ENCODE peak calls at places on chromosome 22, in eight cellular contexts. One of them, this sample, is unnamed.

GRCh38 chr22:36027960-36028645 is 521 bp downstream of the RBFOX2 start:
- DNase-seq in HFF-Myc: no peak
- DNase-seq in testis: peak
- DNase-seq in B cell: no peak
- DNase-seq in mesothelial cell of epicardium: no peak
- DNase-seq in AG10803: no peak
- DNase-seq in coronary artery: peak
- DNase-seq in activated CD8-positive, alpha-beta T cell treated with anti-CD3 and anti-CD28 coated beads for 36 hours: no peak
- DNase-seq in this sample: no peak

GRCh38 chr22:35900483-35901168 is 128.0 kb downstream of the RBFOX2 start:
- DNase-seq in HFF-Myc: no peak
- DNase-seq in testis: no peak
- DNase-seq in B cell: no peak
- DNase-seq in mesothelial cell of epicardium: no peak
- DNase-seq in AG10803: peak
- DNase-seq in coronary artery: no peak
- DNase-seq in activated CD8-positive, alpha-beta T cell treated with anti-CD3 and anti-CD28 coated beads for 36 hours: peak
- DNase-seq in this sample: no peak

GRCh38 chr22:35102663-35103062 is 36.7 kb downstream of the ISX start:
- DNase-seq in HFF-Myc: no peak
- DNase-seq in testis: no peak
- DNase-seq in B cell: no peak
- DNase-seq in mesothelial cell of epicardium: peak
- DNase-seq in AG10803: peak
- DNase-seq in coronary artery: no peak
- DNase-seq in activated CD8-positive, alpha-beta T cell treated with anti-CD3 and anti-CD28 coated beads for 36 hours: no peak
- DNase-seq in this sample: no peak

GRCh38 chr22:21098099-21098671 is 52.4 kb downstream of the LRRC74B start:
- DNase-seq in HFF-Myc: no peak
- DNase-seq in testis: no peak
- DNase-seq in B cell: no peak
- DNase-seq in mesothelial cell of epicardium: no peak
- DNase-seq in AG10803: no peak
- DNase-seq in coronary artery: no peak
- DNase-seq in activated CD8-positive, alpha-beta T cell treated with anti-CD3 and anti-CD28 coated beads for 36 hours: peak
- DNase-seq in this sample: no peak

GRCh38 chr22:40982482-40983385 is 31.6 kb downstream of the RBX1 start:
- DNase-seq in HFF-Myc: no peak
- DNase-seq in testis: no peak
- DNase-seq in B cell: peak
- DNase-seq in mesothelial cell of epicardium: no peak
- DNase-seq in AG10803: no peak
- DNase-seq in coronary artery: no peak
- DNase-seq in activated CD8-positive, alpha-beta T cell treated with anti-CD3 and anti-CD28 coated beads for 36 hours: no peak
- DNase-seq in this sample: no peak

GRCh38 chr22:49664891-49665290 is 162.8 kb downstream of the BRD1 start:
- DNase-seq in HFF-Myc: no peak
- DNase-seq in testis: no peak
- DNase-seq in B cell: no peak
- DNase-seq in mesothelial cell of epicardium: peak
- DNase-seq in AG10803: no peak
- DNase-seq in coronary artery: peak
- DNase-seq in activated CD8-positive, alpha-beta T cell treated with anti-CD3 and anti-CD28 coated beads for 36 hours: no peak
- DNase-seq in this sample: no peak

GRCh38 chr22:22748297-22748743 is 103.9 kb downstream of the GGTLC2 start:
- DNase-seq in HFF-Myc: no peak
- DNase-seq in testis: peak
- DNase-seq in B cell: no peak
- DNase-seq in mesothelial cell of epicardium: no peak
- DNase-seq in AG10803: peak
- DNase-seq in coronary artery: no peak
- DNase-seq in activated CD8-positive, alpha-beta T cell treated with anti-CD3 and anti-CD28 coated beads for 36 hours: peak
- DNase-seq in this sample: no peak

GRCh38 chr22:19696504-19697276 is 17.6 kb upstream of the SEPTIN5 start:
- DNase-seq in HFF-Myc: no peak
- DNase-seq in testis: no peak
- DNase-seq in B cell: no peak
- DNase-seq in mesothelial cell of epicardium: no peak
- DNase-seq in AG10803: no peak
- DNase-seq in coronary artery: no peak
- DNase-seq in activated CD8-positive, alpha-beta T cell treated with anti-CD3 and anti-CD28 coated beads for 36 hours: no peak
- DNase-seq in this sample: no peak

GRCh38 chr22:44424131-44424711 is 73.8 kb downstream of the RTL6 start:
- DNase-seq in HFF-Myc: no peak
- DNase-seq in testis: no peak
- DNase-seq in B cell: no peak
- DNase-seq in mesothelial cell of epicardium: no peak
- DNase-seq in AG10803: no peak
- DNase-seq in coronary artery: no peak
- DNase-seq in activated CD8-positive, alpha-beta T cell treated with anti-CD3 and anti-CD28 coated beads for 36 hours: no peak
- DNase-seq in this sample: no peak

GRCh38 chr22:20567993-20568417 is 60.6 kb downstream of the MED15 start:
- DNase-seq in HFF-Myc: no peak
- DNase-seq in testis: peak
- DNase-seq in B cell: no peak
- DNase-seq in mesothelial cell of epicardium: no peak
- DNase-seq in AG10803: peak
- DNase-seq in coronary artery: no peak
- DNase-seq in activated CD8-positive, alpha-beta T cell treated with anti-CD3 and anti-CD28 coated beads for 36 hours: no peak
- DNase-seq in this sample: no peak

GRCh38 chr22:50627452-50627913 is 469 bp downstream of the ARSA start:
- DNase-seq in HFF-Myc: no peak
- DNase-seq in testis: no peak
- DNase-seq in B cell: no peak
- DNase-seq in mesothelial cell of epicardium: no peak
- DNase-seq in AG10803: no peak
- DNase-seq in coronary artery: no peak
- DNase-seq in activated CD8-positive, alpha-beta T cell treated with anti-CD3 and anti-CD28 coated beads for 36 hours: peak
- DNase-seq in this sample: no peak

GRCh38 chr22:36541831-36542391 is 12.9 kb upstream of the EIF3D start:
- DNase-seq in HFF-Myc: peak
- DNase-seq in testis: no peak
- DNase-seq in B cell: no peak
- DNase-seq in mesothelial cell of epicardium: no peak
- DNase-seq in AG10803: peak
- DNase-seq in coronary artery: no peak
- DNase-seq in activated CD8-positive, alpha-beta T cell treated with anti-CD3 and anti-CD28 coated beads for 36 hours: peak
- DNase-seq in this sample: no peak

GRCh38 chr22:17777005-17777716 is 2.9 kb upstream of the BID start:
- DNase-seq in HFF-Myc: no peak
- DNase-seq in testis: no peak
- DNase-seq in B cell: peak
- DNase-seq in mesothelial cell of epicardium: no peak
- DNase-seq in AG10803: no peak
- DNase-seq in coronary artery: no peak
- DNase-seq in activated CD8-positive, alpha-beta T cell treated with anti-CD3 and anti-CD28 coated beads for 36 hours: peak
- DNase-seq in this sample: no peak

GRCh38 chr22:36067237-36067558 is 38.6 kb upstream of the RBFOX2 start:
- DNase-seq in HFF-Myc: no peak
- DNase-seq in testis: no peak
- DNase-seq in B cell: no peak
- DNase-seq in mesothelial cell of epicardium: no peak
- DNase-seq in AG10803: no peak
- DNase-seq in coronary artery: no peak
- DNase-seq in activated CD8-positive, alpha-beta T cell treated with anti-CD3 and anti-CD28 coated beads for 36 hours: no peak
- DNase-seq in this sample: no peak

GRCh38 chr22:47944941-47945340 is 1182.5 kb downstream of the TBC1D22A start:
- DNase-seq in HFF-Myc: no peak
- DNase-seq in testis: no peak
- DNase-seq in B cell: no peak
- DNase-seq in mesothelial cell of epicardium: no peak
- DNase-seq in AG10803: no peak
- DNase-seq in coronary artery: no peak
- DNase-seq in activated CD8-positive, alpha-beta T cell treated with anti-CD3 and anti-CD28 coated beads for 36 hours: no peak
- DNase-seq in this sample: no peak

GRCh38 chr22:21710156-21710555 is 25.4 kb downstream of the YPEL1 start:
- DNase-seq in HFF-Myc: no peak
- DNase-seq in testis: no peak
- DNase-seq in B cell: no peak
- DNase-seq in mesothelial cell of epicardium: no peak
- DNase-seq in AG10803: no peak
- DNase-seq in coronary artery: no peak
- DNase-seq in activated CD8-positive, alpha-beta T cell treated with anti-CD3 and anti-CD28 coated beads for 36 hours: no peak
- DNase-seq in this sample: no peak

GRCh38 chr22:40324468-40325305 is 21.6 kb upstream of the ADSL start:
- DNase-seq in HFF-Myc: no peak
- DNase-seq in testis: no peak
- DNase-seq in B cell: no peak
- DNase-seq in mesothelial cell of epicardium: no peak
- DNase-seq in AG10803: no peak
- DNase-seq in coronary artery: no peak
- DNase-seq in activated CD8-positive, alpha-beta T cell treated with anti-CD3 and anti-CD28 coated beads for 36 hours: peak
- DNase-seq in this sample: no peak

GRCh38 chr22:40218152-40218551 is 40.4 kb downstream of the TNRC6B start:
- DNase-seq in HFF-Myc: no peak
- DNase-seq in testis: no peak
- DNase-seq in B cell: no peak
- DNase-seq in mesothelial cell of epicardium: no peak
- DNase-seq in AG10803: no peak
- DNase-seq in coronary artery: peak
- DNase-seq in activated CD8-positive, alpha-beta T cell treated with anti-CD3 and anti-CD28 coated beads for 36 hours: no peak
- DNase-seq in this sample: no peak

GRCh38 chr22:49735411-49736311 is 92.0 kb downstream of the BRD1 start:
- DNase-seq in HFF-Myc: no peak
- DNase-seq in testis: no peak
- DNase-seq in B cell: no peak
- DNase-seq in mesothelial cell of epicardium: peak
- DNase-seq in AG10803: no peak
- DNase-seq in coronary artery: no peak
- DNase-seq in activated CD8-positive, alpha-beta T cell treated with anti-CD3 and anti-CD28 coated beads for 36 hours: peak
- DNase-seq in this sample: no peak

GRCh38 chr22:47294222-47294532 is 531.7 kb downstream of the TBC1D22A start:
- DNase-seq in HFF-Myc: no peak
- DNase-seq in testis: peak
- DNase-seq in B cell: no peak
- DNase-seq in mesothelial cell of epicardium: no peak
- DNase-seq in AG10803: peak
- DNase-seq in coronary artery: peak
- DNase-seq in activated CD8-positive, alpha-beta T cell treated with anti-CD3 and anti-CD28 coated beads for 36 hours: no peak
- DNase-seq in this sample: no peak

GRCh38 chr22:31080848-31081649 is at the start of gene SMTN:
- DNase-seq in HFF-Myc: peak
- DNase-seq in testis: peak
- DNase-seq in B cell: peak
- DNase-seq in mesothelial cell of epicardium: peak
- DNase-seq in AG10803: peak
- DNase-seq in coronary artery: peak
- DNase-seq in activated CD8-positive, alpha-beta T cell treated with anti-CD3 and anti-CD28 coated beads for 36 hours: peak
- DNase-seq in this sample: peak
- TF ChIP-seq CTCF in HFF-Myc: no peak
- TF ChIP-seq CTCF in testis: no peak
- TF ChIP-seq CTCF in B cell: no peak
- TF ChIP-seq CTCF in mesothelial cell of epicardium: no peak
- TF ChIP-seq CTCF in AG10803: no peak
- TF ChIP-seq CTCF in coronary artery: no peak
- TF ChIP-seq CTCF in activated CD8-positive, alpha-beta T cell treated with anti-CD3 and anti-CD28 coated beads for 36 hours: no peak
- TF ChIP-seq CTCF in this sample: no peak

DNA sequence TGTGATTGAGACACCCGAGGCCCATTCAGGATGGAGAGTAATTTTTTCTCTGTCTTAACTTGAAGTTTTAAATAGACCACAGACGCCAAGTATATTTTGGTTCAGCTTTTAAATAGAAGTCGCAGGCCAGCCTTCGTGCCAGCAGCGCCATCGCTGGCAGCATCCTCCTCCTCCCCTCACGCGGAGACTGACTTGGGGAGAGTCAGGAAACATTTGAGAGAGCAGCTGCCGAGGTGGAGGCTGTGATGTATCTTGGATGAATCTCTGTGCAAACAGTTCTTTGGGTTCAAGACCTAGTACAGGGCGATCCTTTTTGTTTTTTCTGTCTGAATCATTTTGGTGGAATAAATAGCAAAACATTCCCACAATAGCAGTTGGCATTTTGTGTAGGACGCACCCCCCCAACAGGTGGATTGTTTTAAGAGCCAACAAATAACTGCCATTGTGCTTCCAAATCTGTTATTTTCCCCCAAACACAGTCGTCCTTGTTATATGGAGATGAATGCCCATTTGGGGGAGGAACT is 920 bp upstream of the DMC1 start:
- DNase-seq in HFF-Myc: no peak
- DNase-seq in testis: peak
- DNase-seq in B cell: no peak
- DNase-seq in mesothelial cell of epicardium: peak
- DNase-seq in AG10803: peak
- DNase-seq in coronary artery: peak
- DNase-seq in activated CD8-positive, alpha-beta T cell treated with anti-CD3 and anti-CD28 coated beads for 36 hours: peak
- DNase-seq in this sample: no peak
- TF ChIP-seq CTCF in HFF-Myc: no peak
- TF ChIP-seq CTCF in testis: no peak
- TF ChIP-seq CTCF in B cell: no peak
- TF ChIP-seq CTCF in mesothelial cell of epicardium: no peak
- TF ChIP-seq CTCF in AG10803: peak
- TF ChIP-seq CTCF in coronary artery: no peak
- TF ChIP-seq CTCF in activated CD8-positive, alpha-beta T cell treated with anti-CD3 and anti-CD28 coated beads for 36 hours: no peak
- TF ChIP-seq CTCF in this sample: no peak

GRCh38 chr22:42595434-42595833 is 19.2 kb downstream of the POLDIP3 start:
- DNase-seq in HFF-Myc: no peak
- DNase-seq in testis: no peak
- DNase-seq in B cell: no peak
- DNase-seq in mesothelial cell of epicardium: no peak
- DNase-seq in AG10803: no peak
- DNase-seq in coronary artery: no peak
- DNase-seq in activated CD8-positive, alpha-beta T cell treated with anti-CD3 and anti-CD28 coated beads for 36 hours: no peak
- DNase-seq in this sample: no peak

GRCh38 chr22:42596376-42596775 is 18.3 kb downstream of the POLDIP3 start:
- DNase-seq in HFF-Myc: no peak
- DNase-seq in testis: peak
- DNase-seq in B cell: no peak
- DNase-seq in mesothelial cell of epicardium: no peak
- DNase-seq in AG10803: no peak
- DNase-seq in coronary artery: no peak
- DNase-seq in activated CD8-positive, alpha-beta T cell treated with anti-CD3 and anti-CD28 coated beads for 36 hours: no peak
- DNase-seq in this sample: no peak

GRCh38 chr22:42596863-42597530 is 17.7 kb downstream of the POLDIP3 start:
- DNase-seq in HFF-Myc: no peak
- DNase-seq in testis: no peak
- DNase-seq in B cell: no peak
- DNase-seq in mesothelial cell of epicardium: no peak
- DNase-seq in AG10803: no peak
- DNase-seq in coronary artery: no peak
- DNase-seq in activated CD8-positive, alpha-beta T cell treated with anti-CD3 and anti-CD28 coated beads for 36 hours: no peak
- DNase-seq in this sample: no peak

DNA sequence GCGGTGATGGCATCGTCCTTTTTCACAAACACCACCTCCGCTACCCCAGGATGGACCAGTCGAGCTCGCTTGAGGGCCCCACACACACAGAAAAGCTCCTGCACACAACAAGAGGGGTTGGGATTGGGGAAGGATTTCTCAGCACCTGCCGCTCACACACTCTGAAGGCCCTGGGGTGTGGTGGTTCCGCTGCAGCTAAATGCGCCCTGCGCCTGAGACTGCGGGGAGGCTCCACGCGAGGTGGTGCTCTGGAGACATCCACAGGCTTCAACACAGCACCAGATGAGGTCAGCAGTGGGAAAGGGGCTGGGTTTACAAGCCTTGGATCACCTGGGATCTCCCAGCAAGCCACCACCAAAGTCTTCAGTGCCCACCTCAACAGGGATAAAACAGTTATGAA is 22.7 kb downstream of the POLDIP3 start:
- DNase-seq in HFF-Myc: no peak
- DNase-seq in testis: no peak
- DNase-seq in B cell: no peak
- DNase-seq in mesothelial cell of epicardium: no peak
- DNase-seq in AG10803: no peak
- DNase-seq in coronary artery: no peak
- DNase-seq in activated CD8-positive, alpha-beta T cell treated with anti-CD3 and anti-CD28 coated beads for 36 hours: no peak
- DNase-seq in this sample: no peak
- TF ChIP-seq CTCF in HFF-Myc: no peak
- TF ChIP-seq CTCF in testis: no peak
- TF ChIP-seq CTCF in B cell: no peak
- TF ChIP-seq CTCF in mesothelial cell of epicardium: no peak
- TF ChIP-seq CTCF in AG10803: no peak
- TF ChIP-seq CTCF in coronary artery: no peak
- TF ChIP-seq CTCF in activated CD8-positive, alpha-beta T cell treated with anti-CD3 and anti-CD28 coated beads for 36 hours: no peak
- TF ChIP-seq CTCF in this sample: no peak

GRCh38 chr22:27372969-27373670 is 428.4 kb downstream of the MN1 start:
- DNase-seq in HFF-Myc: no peak
- DNase-seq in testis: no peak
- DNase-seq in B cell: no peak
- DNase-seq in mesothelial cell of epicardium: peak
- DNase-seq in AG10803: no peak
- DNase-seq in coronary artery: no peak
- DNase-seq in activated CD8-positive, alpha-beta T cell treated with anti-CD3 and anti-CD28 coated beads for 36 hours: no peak
- DNase-seq in this sample: no peak
- TF ChIP-seq CTCF in HFF-Myc: no peak
- TF ChIP-seq CTCF in testis: no peak
- TF ChIP-seq CTCF in B cell: no peak
- TF ChIP-seq CTCF in mesothelial cell of epicardium: no peak
- TF ChIP-seq CTCF in AG10803: no peak
- TF ChIP-seq CTCF in coronary artery: no peak
- TF ChIP-seq CTCF in activated CD8-positive, alpha-beta T cell treated with anti-CD3 and anti-CD28 coated beads for 36 hours: no peak
- TF ChIP-seq CTCF in this sample: no peak